ENCODE peak calls at places on chromosomes 13 and 19, in six cellular contexts. Y is PC-9, X is RWPE1, U is body of pancreas, N is tibial artery, E is mammary epithelial cell. Q is an unnamed sample.

GRCh38 chr13:61045197-61045596 is 370.5 kb downstream of the PCDH20 start:
- DNase-seq in N (no peak), E (no peak), U (no peak), X (no peak), Y (no peak), Q (no peak)

GRCh38 chr19:53915000-53915399 is 5.9 kb downstream of the CACNG7 start:
- DNase-seq in U (no peak), X (no peak), N (no peak), E (no peak), Y (no peak), Q (no peak)

GRCh38 chr13:45728759-45729158 is 26.6 kb downstream of the CBY2 start:
- DNase-seq in Y (no peak), U (no peak), N (no peak), E (no peak), X (peak), Q (no peak)

GRCh38 chr19:13056052-13056660 is 46.5 kb downstream of the LYL1 start:
- DNase-seq in Y (peak), U (no peak), N (peak), X (peak), E (peak), Q (no peak)

GRCh38 chr13:85853901-85854663 is 54.9 kb upstream of the SLITRK6 start:
- DNase-seq in Y (no peak), E (no peak), U (no peak), X (no peak), N (no peak), Q (no peak)

GRCh38 chr19:38707512-38708114 is 36.7 kb downstream of the CAPN12 start:
- DNase-seq in E (no peak), Y (peak), X (no peak), N (peak), U (peak), Q (no peak)

GRCh38 chr13:100789968-100790367 is 115.4 kb upstream of the TMTC4 start:
- DNase-seq in X (no peak), U (no peak), Y (no peak), N (no peak), E (no peak), Q (no peak)

GRCh38 chr13:96636310-96636709 is 358.0 kb downstream of the OXGR1 start:
- DNase-seq in X (no peak), E (no peak), Y (no peak), U (peak), N (no peak), Q (no peak)

GRCh38 chr13:79898996-79899395 is 418.0 kb downstream of the NDFIP2 start:
- DNase-seq in U (no peak), N (no peak), E (peak), Y (no peak), X (no peak), Q (no peak)

GRCh38 chr13:94121686-94122085 is 357.8 kb downstream of the DCT start:
- DNase-seq in E (peak), N (no peak), X (no peak), Y (no peak), U (no peak), Q (no peak)

GRCh38 chr19:44808463-44809371 is at the start of gene BCAM:
- DNase-seq in U (peak), E (peak), N (peak), X (peak), Y (peak), Q (no peak)

GRCh38 chr13:43269037-43269476 is 245.7 kb downstream of the DNAJC15 start:
- DNase-seq in E (peak), X (peak), U (peak), N (no peak), Y (peak), Q (peak)

GRCh38 chr13:51317262-51317661 is 22.2 kb upstream of the SERPINE3 start:
- DNase-seq in U (no peak), Y (no peak), E (peak), X (no peak), N (no peak), Q (no peak)

GRCh38 chr19:5961969-5962945 is 15.7 kb downstream of the RANBP3 start:
- DNase-seq in N (peak), Y (no peak), E (no peak), X (no peak), U (peak), Q (no peak)

GRCh38 chr13:59568306-59568705 is 595.4 kb downstream of the DIAPH3 start:
- DNase-seq in Y (no peak), U (no peak), N (no peak), E (no peak), X (no peak), Q (no peak)

GRCh38 chr13:94617389-94618000 is 15.8 kb downstream of the GPR180 start:
- DNase-seq in N (no peak), X (no peak), U (peak), E (no peak), Y (no peak), Q (no peak)

GRCh38 chr19:15248648-15249559 is 16.7 kb upstream of the EPHX3 start:
- DNase-seq in U (peak), X (peak), Y (peak), E (peak), N (peak), Q (no peak)

GRCh38 chr19:16266586-16266942 is 58.1 kb upstream of the KLF2 start:
- DNase-seq in N (no peak), X (no peak), U (no peak), Y (no peak), E (no peak), Q (no peak)

GRCh38 chr13:95115525-95115924 is 185.7 kb downstream of the ABCC4 start:
- DNase-seq in U (no peak), N (no peak), Y (peak), X (peak), E (peak), Q (peak)

GRCh38 chr13:20882206-20882605 is 20.3 kb downstream of the XPO4 start:
- DNase-seq in U (no peak), Y (no peak), E (peak), X (no peak), N (no peak), Q (no peak)

GRCh38 chr13:33004454-33004853 is 11.8 kb upstream of the KL start:
- DNase-seq in E (no peak), Y (no peak), X (no peak), U (peak), N (peak), Q (no peak)

GRCh38 chr19:3899531-3900294 is 19.2 kb downstream of the ATCAY start:
- DNase-seq in E (no peak), X (no peak), N (peak), Y (no peak), U (no peak), Q (no peak)

DNA sequence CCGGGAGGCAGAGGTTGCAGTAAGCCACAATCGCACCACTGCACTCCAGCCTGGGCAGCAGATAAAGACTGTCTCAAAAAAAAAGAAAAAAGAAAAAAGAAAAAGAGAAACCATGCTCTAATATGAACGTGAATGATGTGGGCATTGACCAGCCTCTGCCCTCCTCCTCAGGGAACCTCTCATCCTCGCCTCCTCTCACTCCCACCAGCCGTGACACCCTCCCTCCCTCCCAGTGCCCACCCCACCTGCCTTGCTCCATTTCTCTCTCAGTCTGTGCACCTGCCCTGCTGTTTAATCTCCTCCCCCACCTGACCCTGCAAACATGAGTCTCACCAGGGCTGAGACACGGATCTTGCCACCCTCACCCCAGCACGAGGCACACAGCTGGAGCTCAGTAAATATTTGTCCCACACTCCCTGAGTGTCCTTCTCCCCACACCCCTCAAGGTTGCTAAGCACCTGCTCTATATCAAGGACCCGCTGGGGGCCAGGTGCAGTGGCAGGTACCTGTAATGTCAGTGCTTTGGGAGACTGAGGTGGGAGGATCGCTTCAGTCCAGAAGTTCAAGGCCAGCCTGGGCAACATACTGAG is 7.5 kb upstream of the BCAT2 start:
- DNase-seq in Y (no peak), U (peak), N (no peak), X (no peak), E (no peak), Q (no peak)
- H3K27ac ChIP-seq in Y (no peak), U (peak), N (peak), X (peak), E (no peak), Q (no peak)

GRCh38 chr19:1483979-1484428 is 5.0 kb upstream of the C19orf25 start:
- DNase-seq in U (no peak), E (no peak), X (no peak), N (no peak), Y (no peak), Q (no peak)
- H3K27ac ChIP-seq in U (no peak), E (no peak), X (no peak), N (no peak), Y (no peak), Q (no peak)

GRCh38 chr19:36225219-36225892 is 10.4 kb downstream of the ZNF146 start:
- DNase-seq in X (no peak), Y (no peak), N (no peak), U (no peak), E (peak), Q (no peak)
- H3K27ac ChIP-seq in X (no peak), Y (no peak), N (no peak), U (no peak), E (no peak), Q (peak)

GRCh38 chr19:18939163-18939562 is 1.9 kb downstream of the HOMER3 start:
- DNase-seq in U (no peak), Y (no peak), N (no peak), E (no peak), X (no peak), Q (no peak)
- H3K27ac ChIP-seq in U (no peak), Y (no peak), N (no peak), E (no peak), X (peak), Q (peak)

GRCh38 chr13:105665284-105665683 is 870.2 kb downstream of the EFNB2 start:
- DNase-seq in Y (no peak), U (no peak), N (no peak), X (peak), E (peak), Q (peak)
- H3K27ac ChIP-seq in Y (no peak), U (no peak), N (no peak), X (no peak), E (peak), Q (peak)

GRCh38 chr19:46475976-46476375 is 4.6 kb upstream of the PNMA8A start:
- DNase-seq in U (no peak), E (peak), N (no peak), X (no peak), Y (no peak), Q (no peak)
- H3K27ac ChIP-seq in U (no peak), E (peak), N (peak), X (no peak), Y (no peak), Q (no peak)

GRCh38 chr19:43480574-43480973 is 15.2 kb upstream of the LYPD3 start:
- DNase-seq in U (no peak), X (no peak), N (no peak), Y (no peak), E (no peak), Q (no peak)

GRCh38 chr19:43479961-43480561 is 14.7 kb upstream of the LYPD3 start:
- DNase-seq in E (no peak), X (no peak), Y (no peak), U (no peak), N (no peak), Q (no peak)

GRCh38 chr19:43481701-43482100 is 16.3 kb upstream of the LYPD3 start:
- DNase-seq in X (no peak), E (no peak), U (no peak), N (no peak), Y (no peak), Q (no peak)

GRCh38 chr19:43483281-43483680 is 17.9 kb upstream of the LYPD3 start:
- DNase-seq in E (no peak), U (no peak), Y (no peak), N (no peak), X (no peak), Q (no peak)

GRCh38 chr19:43482193-43482592 is 16.8 kb upstream of the LYPD3 start:
- DNase-seq in E (no peak), Y (no peak), U (no peak), X (no peak), N (no peak), Q (no peak)
- H3K27ac ChIP-seq in E (no peak), Y (no peak), U (no peak), X (no peak), N (no peak), Q (no peak)

GRCh38 chr19:40597329-40597838 is 3.8 kb upstream of the LTBP4 start:
- DNase-seq in E (no peak), Y (no peak), N (no peak), X (no peak), U (no peak), Q (no peak)

GRCh38 chr19:40596608-40597328 is 4.4 kb upstream of the LTBP4 start:
- DNase-seq in E (no peak), N (peak), X (no peak), U (peak), Y (peak), Q (no peak)

GRCh38 chr19:40599331-40600085 is 1.7 kb upstream of the LTBP4 start:
- DNase-seq in Y (no peak), U (no peak), N (peak), E (no peak), X (no peak), Q (no peak)

GRCh38 chr19:40598918-40599307 is 2.3 kb upstream of the LTBP4 start:
- DNase-seq in N (no peak), Y (no peak), X (no peak), E (no peak), U (no peak), Q (no peak)

GRCh38 chr19:40598121-40598917 is 2.9 kb upstream of the LTBP4 start:
- DNase-seq in E (peak), U (peak), N (peak), Y (peak), X (peak), Q (no peak)
- H3K27ac ChIP-seq in E (no peak), U (no peak), N (no peak), Y (no peak), X (peak), Q (no peak)

DNA sequence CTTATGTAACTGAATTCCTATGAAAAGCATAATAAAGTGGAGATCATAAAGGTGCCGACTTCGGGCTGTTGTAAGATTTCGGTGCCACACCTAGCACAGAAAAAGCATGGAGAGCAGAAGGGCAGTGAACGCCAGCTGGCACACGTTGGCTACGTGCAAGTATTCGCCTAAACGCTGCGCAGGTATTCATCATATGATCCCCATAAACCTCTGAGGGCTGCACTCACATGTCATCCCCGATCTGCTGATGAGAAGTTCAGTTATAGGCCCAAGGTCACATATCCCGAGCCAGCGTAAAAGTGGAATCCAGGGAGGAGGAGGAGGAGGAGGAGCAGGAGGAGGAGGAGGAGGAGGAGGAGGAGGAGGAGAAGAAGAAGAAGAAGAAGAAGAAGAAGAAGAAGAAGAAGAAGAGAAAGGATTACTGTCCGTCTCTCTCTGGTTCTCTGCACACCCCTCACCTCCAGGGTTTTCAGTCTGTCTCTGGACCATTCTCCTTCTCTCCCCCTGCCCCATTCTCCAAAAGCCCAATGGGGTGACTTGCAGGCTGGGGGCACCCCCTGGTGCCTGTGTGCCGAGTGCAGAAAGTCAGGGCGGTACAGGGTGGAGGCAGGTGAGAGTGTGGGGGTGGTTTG is 18.6 kb upstream of the CYP2S1 start:
- DNase-seq in X (no peak), N (no peak), U (no peak), Y (no peak), E (no peak), Q (peak)
- H3K27ac ChIP-seq in X (no peak), N (no peak), U (no peak), Y (no peak), E (no peak), Q (no peak)